ENCODE peak calls at places on chromosome 3, in four cellular contexts. Q, X, T and C are unnamed samples.
A peak's percentile ranks its signal among the peaks of the same experiment; 100 is the strongest.

GRCh38 chr3:74529145-74529544 is 85.3 kb downstream of the CNTN3 start:
- DNase-seq in Q (no peak), T (no peak), X (no peak), C (no peak)

GRCh38 chr3:83938491-83938890 is 1020.3 kb upstream of the CADM2 start:
- DNase-seq in Q (no peak), T (no peak), X (no peak), C (no peak)

GRCh38 chr3:4898454-4899313 is 80.6 kb upstream of the BHLHE40 start:
- DNase-seq in Q (no peak), X (no peak), T (no peak), C (no peak)

GRCh38 chr3:140552898-140553297 is 125.0 kb upstream of the TRIM42 start:
- DNase-seq in T (no peak), X (no peak), Q (no peak), C (no peak)

GRCh38 chr3:65627102-65627501 is 411.6 kb downstream of the MAGI1 start:
- DNase-seq in T (no peak), X (no peak), Q (no peak), C (no peak)

GRCh38 chr3:71425491-71426071 is 157.9 kb downstream of the FOXP1 start:
- DNase-seq in X (no peak), Q (no peak), T (no peak), C (no peak)

GRCh38 chr3:65436580-65436979 is 602.1 kb downstream of the MAGI1 start:
- DNase-seq in X (no peak), T (no peak), Q (no peak), C (no peak)

GRCh38 chr3:119367000-119367399 is 72.8 kb downstream of the ARHGAP31 start:
- DNase-seq in X (no peak), Q (no peak), T (no peak), C (no peak)

GRCh38 chr3:175346573-175347356 is 487.6 kb downstream of the NAALADL2 start:
- DNase-seq in X (peak; percentile 51), Q (no peak), T (peak; percentile 50), C (peak; percentile 19)

GRCh38 chr3:171393032-171393744 is 67.0 kb downstream of the TNIK start:
- DNase-seq in T (no peak), Q (no peak), X (no peak), C (no peak)

GRCh38 chr3:63364495-63364894 is 86.4 kb downstream of the SYNPR start:
- DNase-seq in Q (no peak), T (no peak), X (no peak), C (no peak)

GRCh38 chr3:105686324-105686897 is 182.4 kb downstream of the CBLB start:
- DNase-seq in X (no peak), T (no peak), Q (peak; percentile 10), C (no peak)

GRCh38 chr3:49570033-49570654 is 15.9 kb downstream of the BSN start:
- DNase-seq in X (peak; percentile 40), T (no peak), Q (no peak), C (no peak)

GRCh38 chr3:65178703-65179102 is 490.9 kb upstream of the ADAMTS9 start:
- DNase-seq in X (no peak), T (no peak), Q (no peak), C (no peak)

GRCh38 chr3:63351159-63352007 is 73.3 kb downstream of the SYNPR start:
- DNase-seq in T (no peak), X (no peak), Q (peak; percentile 10), C (no peak)

GRCh38 chr3:113532698-113533533 is 561 bp downstream of the SIDT1 start:
- DNase-seq in Q (peak; percentile 20), X (no peak), T (peak; percentile 46), C (peak; percentile 74)

GRCh38 chr3:44468572-44469520 is 8.6 kb downstream of the ZNF445 start:
- DNase-seq in X (no peak), T (no peak), Q (no peak), C (no peak)

GRCh38 chr3:21256932-21257331 is 494.1 kb downstream of the ZNF385D start:
- DNase-seq in Q (no peak), T (no peak), X (no peak), C (no peak)

GRCh38 chr3:146277953-146278631 is 27.2 kb upstream of the PLSCR4 start:
- DNase-seq in X (peak; percentile 51), Q (no peak), T (no peak), C (no peak)

GRCh38 chr3:66795365-66795764 is 202.7 kb upstream of the KBTBD8 start:
- DNase-seq in X (no peak), T (no peak), Q (no peak), C (no peak)

GRCh38 chr3:163033652-163034051 is 1537.0 kb downstream of the OTOL1 start:
- DNase-seq in Q (no peak), X (no peak), T (no peak), C (no peak)

GRCh38 chr3:15055019-15055557 is 10.0 kb downstream of the MRPS25 start:
- DNase-seq in Q (no peak), X (no peak), T (peak; percentile 17), C (no peak)

GRCh38 chr3:153029350-153029749 is 132.7 kb upstream of the RAP2B start:
- DNase-seq in Q (no peak), T (no peak), X (no peak), C (no peak)

GRCh38 chr3:153050978-153051377 is 111.0 kb upstream of the RAP2B start:
- DNase-seq in T (no peak), X (no peak), Q (no peak), C (no peak)

GRCh38 chr3:124964432-124964831 is 29.9 kb upstream of the MUC13 start:
- DNase-seq in X (no peak), T (no peak), Q (no peak), C (no peak)

GRCh38 chr3:187522890-187523289 is 147.3 kb downstream of the SST start:
- DNase-seq in T (no peak), X (no peak), Q (no peak), C (no peak)

GRCh38 chr3:64686446-64686908 is 1.3 kb downstream of the ADAMTS9 start:
- DNase-seq in T (peak; percentile 39), Q (peak; percentile 14), X (peak; percentile 45), C (peak; percentile 20)

GRCh38 chr3:40109641-40110490 is 199.6 kb upstream of the EIF1B start:
- DNase-seq in Q (no peak), X (no peak), T (no peak), C (no peak)
- TF ChIP-seq CTCF in Q (no peak), X (no peak), T (no peak), C (no peak)

DNA sequence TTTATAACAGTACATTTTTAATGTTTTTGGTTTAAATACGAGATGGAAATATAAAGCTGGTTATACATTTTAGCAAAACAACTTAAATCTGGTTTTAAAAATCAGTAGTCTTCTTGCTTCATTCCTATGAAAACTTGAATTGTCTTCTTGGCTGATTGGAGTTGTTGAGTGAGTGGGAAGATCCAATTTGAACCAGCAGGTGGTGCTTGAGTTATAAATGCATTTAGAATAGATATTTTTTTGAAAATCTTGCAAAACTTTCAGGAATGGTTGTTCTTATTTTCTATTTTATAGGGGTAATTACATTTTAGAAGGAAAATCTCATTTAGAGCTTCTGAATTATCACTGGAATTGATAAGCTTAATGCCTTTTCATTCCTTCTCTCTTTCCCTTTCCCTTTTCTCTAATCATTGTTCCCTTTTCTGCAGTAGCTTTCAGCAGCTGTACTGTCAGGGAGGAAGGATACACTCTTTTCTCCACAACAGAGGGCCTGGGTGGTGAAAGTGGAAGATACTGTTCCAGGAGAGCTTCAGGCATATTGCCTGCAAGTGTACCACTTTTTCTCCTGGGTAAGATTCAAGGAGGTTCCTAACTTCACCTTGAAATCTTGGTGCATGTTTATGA is 335.6 kb downstream of the NLGN1 start:
- DNase-seq in Q (no peak), X (no peak), T (no peak), C (no peak)
- TF ChIP-seq CTCF in Q (no peak), X (no peak), T (peak; percentile 17), C (peak; percentile 33)

GRCh38 chr3:48402907-48403306 is 27.0 kb downstream of the PLXNB1 start:
- DNase-seq in X (no peak), Q (no peak), T (no peak), C (peak; percentile 16)

GRCh38 chr3:48398701-48399386 is 26.8 kb downstream of the FBXW12 start:
- DNase-seq in Q (no peak), T (no peak), X (peak; percentile 47), C (peak; percentile 13)

GRCh38 chr3:48402281-48402732 is 27.6 kb downstream of the PLXNB1 start:
- DNase-seq in T (peak; percentile 73), Q (no peak), X (peak; percentile 45), C (peak; percentile 70)

GRCh38 chr3:48399387-48400172 is 27.6 kb downstream of the FBXW12 start:
- DNase-seq in X (peak; percentile 48), T (no peak), Q (no peak), C (peak; percentile 85)

GRCh38 chr3:48400824-48401433 is 28.9 kb downstream of the FBXW12 start:
- DNase-seq in Q (peak; percentile 67), X (peak; percentile 70), T (peak; percentile 68), C (no peak)
- TF ChIP-seq CTCF in Q (peak; percentile 73), X (peak; percentile 85), T (peak; percentile 81), C (peak; percentile 68)

DNA sequence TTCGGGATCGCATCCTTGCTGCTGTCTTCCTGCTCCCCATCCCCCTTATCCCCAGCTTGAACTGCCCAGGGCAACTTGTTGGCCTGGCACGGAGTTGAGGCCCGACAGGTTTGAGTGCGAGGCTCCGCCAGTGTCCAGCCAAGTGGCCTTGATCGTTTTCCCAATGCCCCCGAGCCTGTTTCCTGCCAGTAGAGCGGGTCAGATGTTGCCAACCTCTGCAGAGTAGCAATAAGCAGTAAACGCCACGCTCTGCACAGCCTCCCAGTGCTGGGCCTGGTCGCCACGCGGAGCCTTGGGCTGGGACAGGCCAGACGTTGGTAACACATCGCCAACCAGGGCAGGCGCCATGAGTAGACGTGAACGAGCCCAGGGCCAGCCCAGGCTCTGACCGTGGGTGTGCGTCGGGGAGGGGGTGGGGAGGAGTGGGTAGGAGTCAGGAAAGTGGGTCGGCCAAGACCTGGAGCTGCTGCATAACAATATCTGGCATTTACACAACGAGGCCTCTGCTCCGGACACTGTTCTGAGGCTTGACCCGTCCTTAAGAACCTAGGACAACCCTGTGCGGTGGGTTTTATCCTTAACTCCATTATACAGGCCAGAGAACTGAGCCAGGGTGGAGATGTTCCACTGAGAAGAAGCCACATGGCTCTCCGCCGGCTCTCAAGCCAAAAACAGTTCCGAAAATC is 444 bp upstream of the ABHD14A start:
- DNase-seq in X (peak; percentile 92), T (peak; percentile 46), Q (no peak), C (peak; percentile 67)
- TF ChIP-seq CTCF in X (no peak), T (no peak), Q (no peak), C (no peak)

GRCh38 chr3:122996038-122996580 is 31.5 kb downstream of the SEMA5B start:
- DNase-seq in Q (no peak), X (no peak), T (no peak), C (no peak)
- TF ChIP-seq CTCF in Q (no peak), X (no peak), T (no peak), C (no peak)

DNA sequence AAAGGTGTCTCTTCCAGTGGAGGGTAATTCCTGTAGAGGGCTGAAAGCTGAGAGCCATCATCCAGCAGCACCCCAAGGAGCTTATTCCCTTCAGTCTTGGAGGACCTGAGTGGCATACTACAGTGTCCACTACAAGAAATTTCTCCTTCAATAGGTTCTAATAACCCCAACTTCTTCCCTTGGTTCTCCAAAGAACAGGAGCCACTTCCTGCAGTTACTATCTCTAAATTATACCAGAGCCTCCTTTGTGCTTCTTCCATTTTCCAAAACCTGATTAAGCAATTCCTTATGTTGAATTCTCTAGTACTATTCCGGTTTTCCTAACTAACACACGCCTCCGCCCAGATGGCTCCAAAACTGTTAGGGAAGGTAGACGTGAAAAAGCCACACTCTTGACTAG is 50.4 kb downstream of the DCLK3 start:
- DNase-seq in T (no peak), X (no peak), Q (no peak), C (no peak)
- TF ChIP-seq CTCF in T (no peak), X (no peak), Q (no peak), C (no peak)

GRCh38 chr3:46087871-46088270 is 60.6 kb upstream of the XCR1 start:
- DNase-seq in T (no peak), X (no peak), Q (no peak), C (no peak)
- TF ChIP-seq CTCF in T (no peak), X (peak; percentile 6), Q (peak; percentile 22), C (no peak)

GRCh38 chr3:7407107-7407506 is 546.2 kb downstream of the GRM7 start:
- DNase-seq in X (no peak), Q (no peak), T (no peak), C (no peak)
- TF ChIP-seq CTCF in X (no peak), Q (no peak), T (no peak), C (no peak)